ENCODE peak calls at places on chromosome 2, in six cellular contexts. One of them, this sample, is unnamed.

GRCh38 chr2:182668671-182669070 is 47.4 kb upstream of the DNAJC10 start:
- DNase-seq in stimulated activated CD4-positive, alpha-beta T cell treated with anti-CD3 and anti-CD28 coated beads, Interleukin-12 subunit alpha, Interleukin-12 subunit beta, amount 100 ng/mL, for 4 hours: no peak
- DNase-seq in fibroblast of villous mesenchyme: no peak
- DNase-seq in AG20443: no peak
- DNase-seq in ELF-1: peak
- DNase-seq in endothelial cell: no peak
- DNase-seq in this sample: no peak

GRCh38 chr2:150495993-150496627 is 8.6 kb upstream of the RND3 start:
- DNase-seq in AG20443: peak
- DNase-seq in endothelial cell: no peak
- DNase-seq in ELF-1: no peak
- DNase-seq in fibroblast of villous mesenchyme: peak
- DNase-seq in stimulated activated CD4-positive, alpha-beta T cell treated with anti-CD3 and anti-CD28 coated beads, Interleukin-12 subunit alpha, Interleukin-12 subunit beta, amount 100 ng/mL, for 4 hours: no peak
- DNase-seq in this sample: no peak

GRCh38 chr2:104570259-104570658 is 283.7 kb upstream of the POU3F3 start:
- DNase-seq in stimulated activated CD4-positive, alpha-beta T cell treated with anti-CD3 and anti-CD28 coated beads, Interleukin-12 subunit alpha, Interleukin-12 subunit beta, amount 100 ng/mL, for 4 hours: no peak
- DNase-seq in endothelial cell: no peak
- DNase-seq in AG20443: no peak
- DNase-seq in fibroblast of villous mesenchyme: no peak
- DNase-seq in ELF-1: no peak
- DNase-seq in this sample: no peak

GRCh38 chr2:211867845-211868361 is 670.7 kb downstream of the ERBB4 start:
- DNase-seq in ELF-1: no peak
- DNase-seq in AG20443: no peak
- DNase-seq in stimulated activated CD4-positive, alpha-beta T cell treated with anti-CD3 and anti-CD28 coated beads, Interleukin-12 subunit alpha, Interleukin-12 subunit beta, amount 100 ng/mL, for 4 hours: no peak
- DNase-seq in fibroblast of villous mesenchyme: peak
- DNase-seq in endothelial cell: no peak
- DNase-seq in this sample: no peak

GRCh38 chr2:240999001-240999791 is 778 bp downstream of the SNED1 start:
- DNase-seq in stimulated activated CD4-positive, alpha-beta T cell treated with anti-CD3 and anti-CD28 coated beads, Interleukin-12 subunit alpha, Interleukin-12 subunit beta, amount 100 ng/mL, for 4 hours: no peak
- DNase-seq in endothelial cell: peak
- DNase-seq in AG20443: peak
- DNase-seq in ELF-1: peak
- DNase-seq in fibroblast of villous mesenchyme: no peak
- DNase-seq in this sample: no peak

GRCh38 chr2:136764397-136765255 is 719 bp upstream of the THSD7B start:
- DNase-seq in stimulated activated CD4-positive, alpha-beta T cell treated with anti-CD3 and anti-CD28 coated beads, Interleukin-12 subunit alpha, Interleukin-12 subunit beta, amount 100 ng/mL, for 4 hours: no peak
- DNase-seq in fibroblast of villous mesenchyme: no peak
- DNase-seq in endothelial cell: peak
- DNase-seq in ELF-1: peak
- DNase-seq in AG20443: peak
- DNase-seq in this sample: no peak

GRCh38 chr2:172442072-172442895 is 14.9 kb downstream of the ITGA6 start:
- DNase-seq in endothelial cell: no peak
- DNase-seq in AG20443: peak
- DNase-seq in fibroblast of villous mesenchyme: peak
- DNase-seq in ELF-1: peak
- DNase-seq in stimulated activated CD4-positive, alpha-beta T cell treated with anti-CD3 and anti-CD28 coated beads, Interleukin-12 subunit alpha, Interleukin-12 subunit beta, amount 100 ng/mL, for 4 hours: peak
- DNase-seq in this sample: no peak

GRCh38 chr2:234491897-234492296 is 5.0 kb downstream of the ARL4C start:
- DNase-seq in fibroblast of villous mesenchyme: no peak
- DNase-seq in stimulated activated CD4-positive, alpha-beta T cell treated with anti-CD3 and anti-CD28 coated beads, Interleukin-12 subunit alpha, Interleukin-12 subunit beta, amount 100 ng/mL, for 4 hours: no peak
- DNase-seq in ELF-1: no peak
- DNase-seq in AG20443: no peak
- DNase-seq in endothelial cell: no peak
- DNase-seq in this sample: no peak

GRCh38 chr2:168784993-168785392 is 17.4 kb upstream of the NOSTRIN start:
- DNase-seq in AG20443: no peak
- DNase-seq in fibroblast of villous mesenchyme: no peak
- DNase-seq in ELF-1: no peak
- DNase-seq in stimulated activated CD4-positive, alpha-beta T cell treated with anti-CD3 and anti-CD28 coated beads, Interleukin-12 subunit alpha, Interleukin-12 subunit beta, amount 100 ng/mL, for 4 hours: no peak
- DNase-seq in endothelial cell: no peak
- DNase-seq in this sample: no peak

GRCh38 chr2:68157402-68158133 is at the start of gene PNO1:
- DNase-seq in fibroblast of villous mesenchyme: peak
- DNase-seq in ELF-1: peak
- DNase-seq in AG20443: peak
- DNase-seq in stimulated activated CD4-positive, alpha-beta T cell treated with anti-CD3 and anti-CD28 coated beads, Interleukin-12 subunit alpha, Interleukin-12 subunit beta, amount 100 ng/mL, for 4 hours: peak
- DNase-seq in endothelial cell: peak
- DNase-seq in this sample: peak

GRCh38 chr2:50529600-50530218 is 502.2 kb downstream of the NRXN1 start:
- DNase-seq in stimulated activated CD4-positive, alpha-beta T cell treated with anti-CD3 and anti-CD28 coated beads, Interleukin-12 subunit alpha, Interleukin-12 subunit beta, amount 100 ng/mL, for 4 hours: no peak
- DNase-seq in endothelial cell: no peak
- DNase-seq in AG20443: peak
- DNase-seq in fibroblast of villous mesenchyme: peak
- DNase-seq in ELF-1: no peak
- DNase-seq in this sample: no peak

GRCh38 chr2:119746836-119747235 is 12.9 kb upstream of the PTPN4 start:
- DNase-seq in AG20443: peak
- DNase-seq in stimulated activated CD4-positive, alpha-beta T cell treated with anti-CD3 and anti-CD28 coated beads, Interleukin-12 subunit alpha, Interleukin-12 subunit beta, amount 100 ng/mL, for 4 hours: no peak
- DNase-seq in endothelial cell: no peak
- DNase-seq in ELF-1: no peak
- DNase-seq in fibroblast of villous mesenchyme: no peak
- DNase-seq in this sample: no peak

GRCh38 chr2:168375195-168375798 is 80.8 kb upstream of the CERS6 start:
- DNase-seq in stimulated activated CD4-positive, alpha-beta T cell treated with anti-CD3 and anti-CD28 coated beads, Interleukin-12 subunit alpha, Interleukin-12 subunit beta, amount 100 ng/mL, for 4 hours: no peak
- DNase-seq in ELF-1: no peak
- DNase-seq in fibroblast of villous mesenchyme: peak
- DNase-seq in AG20443: no peak
- DNase-seq in endothelial cell: no peak
- DNase-seq in this sample: no peak

This sample was measured in hypothalamus.